ENCODE peak calls at places on chromosomes 11 and 22, in seven cellular contexts. N is GM23338; I is nephron progenitor cell; C is AG04449; V is activated CD8-positive, alpha-beta memory T cell treated with anti-CD3 and anti-CD28 coated beads for 4 hours; R is stimulated activated CD4-positive, alpha-beta T cell treated with anti-CD3 and anti-CD28 coated beads, TNF-alpha, amount 100 ng/mL, for 4 hours; A is naive B cell. F is an unnamed sample.

GRCh38 chr11:134341805-134342571 is 10.2 kb downstream of the GLB1L2 start:
- DNase-seq in N (no peak), I (no peak), C (no peak), V (no peak), R (no peak), A (no peak), F (no peak)

GRCh38 chr11:87290304-87290922 is 252.7 kb downstream of the TMEM135 start:
- DNase-seq in N (peak), I (peak), C (peak), V (no peak), R (no peak), A (peak), F (peak)

GRCh38 chr11:17724020-17724908 is 4.9 kb downstream of the MYOD1 start:
- DNase-seq in N (no peak), I (no peak), C (no peak), V (no peak), R (no peak), A (no peak), F (no peak)

GRCh38 chr11:72393303-72393702 is 41.0 kb downstream of the CLPB start:
- DNase-seq in N (no peak), I (no peak), C (no peak), V (no peak), R (no peak), A (no peak), F (no peak)

GRCh38 chr11:128964463-128964930 is 21.8 kb upstream of the TP53AIP1 start:
- DNase-seq in N (no peak), I (no peak), C (no peak), V (no peak), R (no peak), A (no peak), F (no peak)

GRCh38 chr11:40186401-40187091 is 1272.9 kb downstream of the LRRC4C start:
- DNase-seq in N (no peak), I (no peak), C (no peak), V (no peak), R (no peak), A (no peak), F (no peak)

GRCh38 chr11:96464695-96465307 is 75.0 kb downstream of the JRKL start:
- DNase-seq in N (peak), I (peak), C (peak), V (no peak), R (no peak), A (peak), F (no peak)

GRCh38 chr11:17730608-17731462 is 3.7 kb upstream of the KCNC1 start:
- DNase-seq in N (peak), I (peak), C (peak), V (peak), R (peak), A (peak), F (no peak)

GRCh38 chr22:27866136-27867091 is 52.6 kb downstream of the PITPNB start:
- DNase-seq in N (no peak), I (no peak), C (peak), V (no peak), R (no peak), A (no peak), F (no peak)

GRCh38 chr11:46381836-46382643 is 571 bp downstream of the MDK start:
- DNase-seq in N (peak), I (peak), C (no peak), V (no peak), R (no peak), A (no peak), F (no peak)

GRCh38 chr11:17601206-17602075 is 54.4 kb downstream of the OTOG start:
- DNase-seq in N (peak), I (peak), C (no peak), V (no peak), R (no peak), A (no peak), F (no peak)

GRCh38 chr11:119509969-119510401 is 87.0 kb upstream of the THY1 start:
- DNase-seq in N (no peak), I (no peak), C (peak), V (no peak), R (no peak), A (peak), F (peak)

GRCh38 chr22:45159652-45160462 is 3.9 kb upstream of the NUP50 start:
- DNase-seq in N (peak), I (no peak), C (no peak), V (no peak), R (no peak), A (no peak), F (no peak)

GRCh38 chr11:619625-620050 is 3.9 kb upstream of the IRF7 start:
- DNase-seq in N (no peak), I (no peak), C (no peak), V (no peak), R (no peak), A (no peak), F (no peak)

GRCh38 chr11:1351278-1351937 is 38.3 kb upstream of the BRSK2 start:
- DNase-seq in N (peak), I (no peak), C (no peak), V (no peak), R (no peak), A (no peak), F (no peak)

GRCh38 chr22:17436981-17437410 is 67.7 kb downstream of the CECR2 start:
- DNase-seq in N (peak), I (peak), C (no peak), V (no peak), R (no peak), A (no peak), F (no peak)

GRCh38 chr11:61516675-61517516 is 8.3 kb downstream of the LRRC10B start:
- DNase-seq in N (peak), I (peak), C (no peak), V (peak), R (peak), A (peak), F (no peak)

GRCh38 chr22:24198682-24199052 is 17.4 kb downstream of the SUSD2 start:
- DNase-seq in N (no peak), I (no peak), C (no peak), V (no peak), R (no peak), A (no peak), F (no peak)

GRCh38 chr11:35859311-35859710 is 84.6 kb upstream of the LDLRAD3 start:
- DNase-seq in N (no peak), I (no peak), C (no peak), V (no peak), R (no peak), A (no peak), F (no peak)

GRCh38 chr11:70048279-70049024 is 29.7 kb upstream of the ANO1 start:
- DNase-seq in N (peak), I (peak), C (no peak), V (no peak), R (no peak), A (no peak), F (no peak)

GRCh38 chr11:106625566-106625965 is 392.7 kb downstream of the GUCY1A2 start:
- DNase-seq in N (no peak), I (no peak), C (no peak), V (no peak), R (no peak), A (no peak), F (no peak)

GRCh38 chr22:23841292-23841691 is 2.5 kb upstream of the DERL3 start:
- DNase-seq in N (no peak), I (no peak), C (no peak), V (no peak), R (no peak), A (no peak), F (no peak)

GRCh38 chr11:20310596-20311394 is 52.7 kb upstream of the HTATIP2 start:
- DNase-seq in N (no peak), I (no peak), C (no peak), V (no peak), R (no peak), A (no peak), F (no peak)

GRCh38 chr22:38657248-38657909 is 941 bp downstream of the CBY1 start:
- DNase-seq in N (peak), I (peak), C (no peak), V (no peak), R (peak), A (peak), F (no peak)

GRCh38 chr11:131408011-131408640 is 37.7 kb downstream of the NTM start:
- DNase-seq in N (peak), I (peak), C (no peak), V (no peak), R (no peak), A (no peak), F (peak)